ENCODE peak calls at places on chromosomes 3 and 15, in ten cellular contexts. P is cardiac muscle cell; S is CD8-positive, alpha-beta T cell; B is testis; K is H1; R is IMR-90; U is uterus; F is lower lobe of right lung; E is pancreas; J is Caco-2. I is an unnamed sample. For H3K4me1, H3K9me3 and H3K36me3, the result is how much of the 10 kb centered on the place peaks cover.

GRCh38 chr3:184377374-184377773 is 633 bp downstream of the THPO start:
- DNase-seq in P (no peak), S (no peak), B (no peak), K (no peak), R (no peak), U (no peak), F (no peak), E (no peak), J (no peak), I (no peak)

GRCh38 chr3:126261037-126261436 is 80.7 kb upstream of the ALDH1L1 start:
- DNase-seq in P (no peak), S (no peak), B (peak), K (no peak), R (peak), U (peak), F (no peak), E (no peak), J (no peak), I (peak)

GRCh38 chr3:145191543-145191942 is 969.4 kb downstream of the PLOD2 start:
- DNase-seq in P (no peak), S (no peak), B (no peak), K (no peak), R (no peak), U (no peak), F (no peak), E (no peak), J (no peak), I (no peak)

GRCh38 chr3:66598168-66598567 is 97.3 kb upstream of the LRIG1 start:
- DNase-seq in P (no peak), S (no peak), B (no peak), K (no peak), R (peak), U (no peak), F (no peak), E (no peak), J (no peak), I (no peak)

GRCh38 chr15:74889390-74889881 is 406 bp upstream of the MPI start:
- DNase-seq in P (peak), S (no peak), B (peak), K (no peak), R (peak), U (no peak), F (peak), E (no peak), J (no peak), I (peak)

GRCh38 chr3:113614402-113614801 is 82.0 kb downstream of the USF3 start:
- DNase-seq in P (no peak), S (no peak), B (no peak), K (no peak), R (no peak), U (no peak), F (no peak), E (no peak), J (no peak), I (no peak)

GRCh38 chr3:43766672-43767465 is 76.1 kb downstream of the ABHD5 start:
- DNase-seq in P (no peak), S (no peak), B (no peak), K (no peak), R (peak), U (no peak), F (no peak), E (no peak), J (no peak), I (no peak)

GRCh38 chr3:153756816-153757215 is 364.4 kb upstream of the ARHGEF26 start:
- DNase-seq in P (no peak), S (no peak), B (no peak), K (no peak), R (no peak), U (no peak), F (no peak), E (no peak), J (no peak), I (no peak)

GRCh38 chr3:118102737-118103136 is 931.9 kb downstream of the IGSF11 start:
- DNase-seq in P (no peak), S (no peak), B (no peak), K (no peak), R (peak), U (no peak), F (no peak), E (no peak), J (no peak), I (no peak)

GRCh38 chr15:28021281-28022039 is 77.7 kb downstream of the OCA2 start:
- DNase-seq in P (peak), S (peak), B (peak), K (peak), R (peak), U (no peak), F (peak), E (peak), J (no peak), I (no peak)

GRCh38 chr3:159029306-159030026 is 227.6 kb downstream of the MFSD1 start:
- DNase-seq in P (no peak), S (no peak), B (no peak), K (no peak), R (no peak), U (no peak), F (no peak), E (no peak), J (no peak), I (no peak)

GRCh38 chr3:190225186-190225692 is 97.0 kb downstream of the CLDN1 start:
- DNase-seq in P (peak), S (no peak), B (no peak), K (no peak), R (peak), U (no peak), F (no peak), E (no peak), J (no peak), I (no peak)

GRCh38 chr3:8986741-8987672 is 23.7 kb upstream of the RAD18 start:
- DNase-seq in P (no peak), S (no peak), B (no peak), K (no peak), R (peak), U (no peak), F (no peak), E (no peak), J (no peak), I (no peak)

GRCh38 chr15:69092159-69092558 is 68.3 kb upstream of the GLCE start:
- DNase-seq in P (no peak), S (no peak), B (no peak), K (no peak), R (peak), U (no peak), F (no peak), E (no peak), J (no peak), I (no peak)

GRCh38 chr3:154132777-154133375 is 11.7 kb downstream of the ARHGEF26 start:
- DNase-seq in P (no peak), S (no peak), B (no peak), K (no peak), R (peak), U (no peak), F (no peak), E (no peak), J (peak), I (no peak)

GRCh38 chr3:10286596-10287295 is 6.0 kb downstream of the GHRL start:
- DNase-seq in P (no peak), S (no peak), B (peak), K (peak), R (peak), U (peak), F (no peak), E (no peak), J (no peak), I (no peak)

GRCh38 chr3:128436214-128436613 is 30.5 kb downstream of the DNAJB8 start:
- DNase-seq in P (no peak), S (no peak), B (no peak), K (no peak), R (no peak), U (no peak), F (no peak), E (no peak), J (no peak), I (no peak)

GRCh38 chr15:67108122-67108871 is 42.9 kb downstream of the SMAD3 start:
- DNase-seq in P (no peak), S (no peak), B (no peak), K (no peak), R (no peak), U (no peak), F (no peak), E (no peak), J (no peak), I (no peak)

GRCh38 chr15:73323374-73323955 is 45.3 kb downstream of the HCN4 start:
- DNase-seq in P (no peak), S (no peak), B (no peak), K (no peak), R (no peak), U (no peak), F (no peak), E (no peak), J (no peak), I (no peak)

GRCh38 chr3:9945358-9945757 is 6.8 kb downstream of the PRRT3 start:
- DNase-seq in P (no peak), S (no peak), B (no peak), K (no peak), R (no peak), U (no peak), F (no peak), E (no peak), J (no peak), I (no peak)

GRCh38 chr3:143002083-143002712 is 828 bp downstream of the U2SURP start:
- DNase-seq in P (no peak), S (peak), B (no peak), K (no peak), R (peak), U (no peak), F (no peak), E (no peak), J (peak), I (no peak)

DNA sequence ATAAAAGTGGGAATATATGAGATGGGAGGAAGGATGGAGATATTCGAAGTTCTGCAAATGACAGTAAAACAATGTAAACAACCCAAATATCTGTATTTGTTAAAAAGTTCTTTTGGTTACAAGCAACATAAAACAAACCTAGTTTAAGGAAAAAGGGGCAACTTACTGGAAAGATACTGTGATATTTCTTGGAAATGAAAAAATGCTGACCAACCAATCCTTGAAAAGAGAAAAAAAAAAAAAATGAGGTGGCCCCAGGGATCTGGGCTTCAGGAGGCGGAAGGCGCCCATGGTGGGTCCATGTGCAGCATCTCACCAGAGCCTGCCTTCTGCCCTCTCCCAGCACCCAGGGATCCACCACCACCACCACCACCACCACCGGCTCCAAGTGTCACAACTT is 59.1 kb downstream of the VGLL4 start:
- DNase-seq in P (no peak), S (no peak), B (no peak), K (no peak), R (no peak), U (no peak), F (no peak), E (no peak), J (no peak), I (no peak)
- H3K4me1 ChIP-seq in P (under half), S (under half), B (half or more), K (under half), R (under half), U (under half), F (half or more), E (under half), J (under half), I (half or more)

DNA sequence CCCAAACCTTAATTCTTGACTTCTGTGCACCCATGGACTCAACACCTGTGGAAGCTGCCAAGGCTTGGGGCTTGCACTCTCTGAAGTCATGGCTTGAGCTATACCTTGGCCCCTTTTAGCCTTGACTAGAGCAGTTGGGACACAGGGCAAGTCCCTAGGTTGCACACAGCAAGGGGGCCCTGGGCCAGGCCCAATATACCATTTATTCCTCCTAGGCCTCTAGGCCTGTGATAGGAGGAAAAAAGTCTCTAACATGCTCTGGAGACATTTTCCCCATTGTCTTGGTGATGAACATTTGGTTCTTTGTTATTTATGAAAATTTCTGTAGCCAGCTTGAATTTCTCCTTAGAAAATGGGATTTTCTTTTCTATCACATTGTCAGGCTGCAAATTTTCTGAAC is 186.1 kb downstream of the SEMA6D start:
- DNase-seq in P (no peak), S (no peak), B (no peak), K (no peak), R (no peak), U (no peak), F (no peak), E (no peak), J (no peak), I (no peak)
- H3K9me3 ChIP-seq in P (under half), S (under half), B (under half), K (under half), R (under half), U (under half), F (under half), E (under half), J (under half), I (under half)

GRCh38 chr3:195866686-195867511 is 41.5 kb downstream of the TNK2 start:
- DNase-seq in P (no peak), S (no peak), B (no peak), K (no peak), R (no peak), U (no peak), F (no peak), E (peak), J (no peak), I (no peak)
- H3K36me3 ChIP-seq in P (under half), S (under half), B (under half), K (under half), R (under half), U (under half), F (half or more), E (under half), J (under half), I (under half)

GRCh38 chr3:124434176-124434575 is 296.1 kb upstream of the UMPS start:
- DNase-seq in P (no peak), S (no peak), B (no peak), K (no peak), R (no peak), U (no peak), F (no peak), E (no peak), J (no peak), I (no peak)

GRCh38 chr3:124424396-124424795 is 305.9 kb upstream of the UMPS start:
- DNase-seq in P (no peak), S (no peak), B (no peak), K (no peak), R (no peak), U (no peak), F (no peak), E (no peak), J (no peak), I (no peak)

GRCh38 chr3:124429129-124429815 is 301.0 kb upstream of the UMPS start:
- DNase-seq in P (no peak), S (no peak), B (no peak), K (no peak), R (peak), U (no peak), F (no peak), E (no peak), J (no peak), I (no peak)

GRCh38 chr3:124431585-124431984 is 298.7 kb upstream of the UMPS start:
- DNase-seq in P (no peak), S (no peak), B (no peak), K (no peak), R (no peak), U (no peak), F (no peak), E (no peak), J (no peak), I (no peak)

GRCh38 chr3:124428372-124429128 is 301.7 kb upstream of the UMPS start:
- DNase-seq in P (no peak), S (no peak), B (no peak), K (no peak), R (no peak), U (no peak), F (no peak), E (no peak), J (no peak), I (no peak)
- H3K4me1 ChIP-seq in P (under half), S (under half), B (under half), K (under half), R (under half), U (under half), F (under half), E (under half), J (under half), I (under half)

GRCh38 chr3:195591852-195592251 is 8.1 kb upstream of the APOD start:
- DNase-seq in P (no peak), S (no peak), B (no peak), K (no peak), R (no peak), U (no peak), F (no peak), E (no peak), J (no peak), I (peak)

GRCh38 chr3:195595778-195596531 is 12.2 kb upstream of the APOD start:
- DNase-seq in P (no peak), S (no peak), B (no peak), K (no peak), R (no peak), U (no peak), F (no peak), E (no peak), J (no peak), I (no peak)

GRCh38 chr3:195597848-195598247 is 14.1 kb upstream of the APOD start:
- DNase-seq in P (no peak), S (no peak), B (peak), K (no peak), R (no peak), U (no peak), F (no peak), E (no peak), J (no peak), I (peak)

GRCh38 chr3:195591220-195591619 is 7.5 kb upstream of the APOD start:
- DNase-seq in P (no peak), S (no peak), B (peak), K (no peak), R (no peak), U (no peak), F (no peak), E (no peak), J (no peak), I (peak)

DNA sequence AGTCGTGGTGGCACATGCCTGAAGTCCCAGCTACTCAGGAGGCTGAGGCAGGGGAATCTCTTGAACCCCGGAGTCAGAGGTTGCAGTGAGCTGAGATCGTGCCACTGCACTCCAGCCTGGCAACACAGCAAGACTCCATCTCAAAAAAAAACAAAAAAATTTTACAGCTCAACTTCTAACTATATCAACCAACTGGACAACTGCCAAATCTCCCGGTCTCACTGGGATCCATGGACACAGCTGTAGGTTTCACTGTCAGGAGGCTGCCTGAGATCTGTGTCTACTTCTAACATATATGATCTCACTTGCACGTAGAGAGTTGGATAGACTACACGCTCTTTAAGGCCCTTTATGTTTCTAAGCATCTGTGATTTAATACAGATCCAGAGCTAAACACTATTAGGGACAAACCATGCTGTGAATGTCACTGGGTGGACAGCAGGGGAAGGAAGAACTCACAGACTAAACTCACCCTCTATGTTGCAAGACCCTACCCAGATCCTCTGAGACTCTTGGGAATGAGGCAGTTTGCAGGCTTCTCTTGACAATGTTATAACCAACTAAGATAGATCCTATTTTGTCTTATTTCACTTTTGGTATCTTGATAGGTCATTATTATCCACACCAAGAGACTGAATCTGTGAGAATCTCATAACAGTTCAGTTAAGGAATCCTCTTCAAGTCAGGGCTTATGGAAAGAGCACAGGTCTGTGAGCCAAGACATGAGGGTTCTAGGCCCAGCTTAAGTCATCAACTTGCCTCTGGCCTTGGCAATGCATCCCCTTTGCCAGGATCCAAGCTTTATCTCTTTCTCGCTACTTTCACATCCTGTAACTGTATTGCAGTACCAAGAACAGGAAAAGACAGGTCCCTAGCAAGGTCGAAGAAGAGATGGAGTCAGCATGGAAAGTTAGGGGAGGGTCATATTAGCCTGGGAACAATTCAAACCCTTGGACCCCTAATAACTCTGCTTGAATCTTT is 13.2 kb upstream of the APOD start:
- DNase-seq in P (no peak), S (no peak), B (no peak), K (no peak), R (no peak), U (no peak), F (no peak), E (no peak), J (no peak), I (no peak)
- H3K9me3 ChIP-seq in P (under half), S (under half), B (under half), K (under half), R (under half), U (under half), F (under half), E (under half), J (under half), I (under half)

DNA sequence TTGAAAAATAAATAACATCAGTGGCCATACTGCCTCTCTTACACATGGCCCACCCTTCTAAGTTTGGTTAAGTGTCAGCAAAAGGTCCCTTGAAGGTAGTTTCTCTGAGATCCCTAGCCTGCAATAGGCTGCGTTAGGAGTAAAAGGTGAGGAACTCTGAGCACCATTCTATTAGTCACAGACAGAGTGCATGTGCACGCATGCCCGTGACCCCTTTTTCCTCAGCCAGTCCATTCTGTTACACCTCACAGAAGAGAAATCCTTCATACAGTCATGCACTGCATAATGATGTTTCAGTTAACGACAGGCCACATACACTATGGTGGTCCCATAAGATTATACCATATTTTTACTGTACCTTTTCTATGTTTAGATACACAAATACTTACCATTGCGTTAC is 12.5 kb downstream of the RCCD1 start:
- DNase-seq in P (no peak), S (no peak), B (no peak), K (no peak), R (no peak), U (no peak), F (no peak), E (no peak), J (no peak), I (no peak)
- H3K36me3 ChIP-seq in P (under half), S (under half), B (under half), K (under half), R (under half), U (under half), F (under half), E (under half), J (under half), I (half or more)

DNA sequence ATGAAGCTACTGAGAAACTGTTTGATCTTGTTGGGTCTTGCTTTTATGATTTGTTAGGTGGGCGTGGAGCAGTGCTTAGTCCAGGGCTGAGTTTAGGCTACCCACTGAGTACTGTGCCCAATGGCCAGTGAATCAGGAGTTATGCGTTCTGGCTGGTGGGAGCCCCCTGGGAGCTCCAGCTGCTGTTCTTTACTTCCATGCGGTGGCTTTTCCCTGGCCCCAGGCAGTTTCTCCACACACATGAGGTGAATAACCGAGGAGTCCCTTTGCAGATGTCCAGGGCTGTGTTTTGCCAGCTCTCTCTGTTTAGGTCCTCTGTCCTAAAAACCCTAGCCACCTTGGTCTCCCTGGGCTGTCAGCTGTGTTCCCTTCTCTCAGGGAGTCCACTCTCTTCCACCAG is 106.5 kb downstream of the KLF13 start:
- DNase-seq in P (no peak), S (no peak), B (no peak), K (no peak), R (no peak), U (no peak), F (no peak), E (no peak), J (no peak), I (no peak)
- H3K4me1 ChIP-seq in P (under half), S (under half), B (under half), K (under half), R (under half), U (under half), F (under half), E (under half), J (under half), I (under half)